ENCODE peak calls at places on chromosomes 2 and 18, in seven cellular contexts. N, H, K, P, E, W and C are unnamed samples.

GRCh38 chr2:37599688-37600525 is 71.5 kb downstream of the CDC42EP3 start:
- DNase-seq in N (no peak), H (no peak), K (no peak), P (no peak), E (no peak), W (no peak), C (no peak)

GRCh38 chr2:172968061-172968469 is 107.6 kb upstream of the MAP3K20 start:
- DNase-seq in N (no peak), H (no peak), K (no peak), P (no peak), E (no peak), W (peak; percentile 92), C (peak; percentile 98)

GRCh38 chr2:210502997-210503621 is 26.6 kb upstream of the LANCL1 start:
- DNase-seq in N (no peak), H (peak; percentile 52), K (peak; percentile 88), P (peak; percentile 19), E (peak; percentile 59), W (peak; percentile 56), C (peak; percentile 55)

GRCh38 chr2:238128061-238129040 is 10.1 kb upstream of the KLHL30 start:
- DNase-seq in N (no peak), H (no peak), K (no peak), P (no peak), E (no peak), W (no peak), C (no peak)

GRCh38 chr2:105391058-105391627 is 7.7 kb downstream of the FHL2 start:
- DNase-seq in N (no peak), H (no peak), K (no peak), P (no peak), E (no peak), W (no peak), C (peak; percentile 22)

GRCh38 chr2:27822049-27822448 is 50.5 kb downstream of the MRPL33 start:
- DNase-seq in N (no peak), H (no peak), K (no peak), P (no peak), E (no peak), W (no peak), C (no peak)

GRCh38 chr2:230956827-230957755 is 32.0 kb upstream of the GPR55 start:
- DNase-seq in N (no peak), H (peak; percentile 27), K (no peak), P (no peak), E (peak; percentile 45), W (peak; percentile 42), C (peak; percentile 12)

GRCh38 chr2:174682578-174683391 is 81.5 kb downstream of the CHRNA1 start:
- DNase-seq in N (no peak), H (peak; percentile 6), K (peak; percentile 74), P (peak; percentile 79), E (peak; percentile 68), W (peak; percentile 66), C (peak; percentile 55)

GRCh38 chr2:200300650-200301314 is 5.7 kb upstream of the SPATS2L start:
- DNase-seq in N (no peak), H (no peak), K (no peak), P (no peak), E (no peak), W (peak; percentile 60), C (peak; percentile 23)

GRCh38 chr2:107669335-107669734 is 157.4 kb upstream of the RGPD4 start:
- DNase-seq in N (peak; percentile 10), H (no peak), K (no peak), P (no peak), E (no peak), W (peak; percentile 65), C (no peak)

GRCh38 chr2:85987266-85988178 is 98.7 kb upstream of the ST3GAL5 start:
- DNase-seq in N (no peak), H (no peak), K (no peak), P (no peak), E (no peak), W (no peak), C (no peak)

GRCh38 chr2:26585966-26586365 is 55.2 kb downstream of the CIB4 start:
- DNase-seq in N (no peak), H (no peak), K (no peak), P (no peak), E (no peak), W (no peak), C (no peak)

GRCh38 chr18:49398331-49398730 is 62.1 kb downstream of the DYM start:
- DNase-seq in N (no peak), H (no peak), K (peak; percentile 60), P (no peak), E (no peak), W (peak; percentile 3), C (no peak)

GRCh38 chr2:232476045-232476444 is 11.6 kb downstream of the ECEL1 start:
- DNase-seq in N (no peak), H (no peak), K (no peak), P (no peak), E (no peak), W (no peak), C (no peak)